ENCODE peak calls at places on chromosomes 11 and 22, in eight cellular contexts. One of them, this sample, is unnamed.

GRCh38 chr11:124538019-124538418 is 5.4 kb downstream of the OR8B12 start:
- DNase-seq in body of pancreas: no peak
- DNase-seq in SJSA1: no peak
- DNase-seq in PC-9: peak; percentile 42
- DNase-seq in cardiac muscle cell: no peak
- DNase-seq in A549: peak; percentile 26
- DNase-seq in colonic mucosa: no peak
- DNase-seq in psoas muscle: no peak
- DNase-seq in this sample: no peak

GRCh38 chr22:49995059-49995412 is 17.5 kb downstream of the IL17REL start:
- DNase-seq in SJSA1: no peak
- DNase-seq in psoas muscle: no peak
- DNase-seq in A549: no peak
- DNase-seq in cardiac muscle cell: no peak
- DNase-seq in colonic mucosa: no peak
- DNase-seq in PC-9: no peak
- DNase-seq in body of pancreas: no peak
- DNase-seq in this sample: no peak

GRCh38 chr11:35954205-35954604 is 10.3 kb downstream of the LDLRAD3 start:
- DNase-seq in colonic mucosa: no peak
- DNase-seq in A549: no peak
- DNase-seq in body of pancreas: no peak
- DNase-seq in psoas muscle: no peak
- DNase-seq in cardiac muscle cell: no peak
- DNase-seq in SJSA1: no peak
- DNase-seq in PC-9: no peak
- DNase-seq in this sample: no peak

GRCh38 chr11:102237096-102237735 is 80.1 kb upstream of the BIRC3 start:
- DNase-seq in body of pancreas: no peak
- DNase-seq in cardiac muscle cell: no peak
- DNase-seq in SJSA1: no peak
- DNase-seq in psoas muscle: no peak
- DNase-seq in colonic mucosa: no peak
- DNase-seq in A549: no peak
- DNase-seq in PC-9: no peak
- DNase-seq in this sample: peak; percentile 21

GRCh38 chr11:36292311-36292722 is 3.1 kb upstream of the COMMD9 start:
- DNase-seq in A549: peak; percentile 35
- DNase-seq in SJSA1: peak; percentile 60
- DNase-seq in psoas muscle: no peak
- DNase-seq in PC-9: no peak
- DNase-seq in colonic mucosa: no peak
- DNase-seq in body of pancreas: no peak
- DNase-seq in cardiac muscle cell: no peak
- DNase-seq in this sample: no peak

GRCh38 chr11:44255406-44256071 is 54.4 kb downstream of the ALX4 start:
- DNase-seq in colonic mucosa: no peak
- DNase-seq in psoas muscle: no peak
- DNase-seq in SJSA1: no peak
- DNase-seq in cardiac muscle cell: no peak
- DNase-seq in PC-9: no peak
- DNase-seq in body of pancreas: no peak
- DNase-seq in A549: no peak
- DNase-seq in this sample: peak; percentile 41

GRCh38 chr11:66727282-66727882 is 1.6 kb downstream of the SPTBN2 start:
- DNase-seq in psoas muscle: peak; percentile 39
- DNase-seq in body of pancreas: peak; percentile 30
- DNase-seq in SJSA1: peak; percentile 42
- DNase-seq in PC-9: no peak
- DNase-seq in colonic mucosa: no peak
- DNase-seq in cardiac muscle cell: peak; percentile 45
- DNase-seq in A549: peak; percentile 23
- DNase-seq in this sample: no peak

GRCh38 chr11:118462178-118462577 is 25.9 kb downstream of the KMT2A start:
- DNase-seq in colonic mucosa: no peak
- DNase-seq in psoas muscle: no peak
- DNase-seq in SJSA1: no peak
- DNase-seq in PC-9: no peak
- DNase-seq in body of pancreas: no peak
- DNase-seq in A549: no peak
- DNase-seq in cardiac muscle cell: no peak
- DNase-seq in this sample: no peak

GRCh38 chr11:59614277-59615131 is 1.1 kb downstream of the OSBP start:
- DNase-seq in A549: peak; percentile 10
- DNase-seq in SJSA1: peak; percentile 35
- DNase-seq in body of pancreas: no peak
- DNase-seq in colonic mucosa: no peak
- DNase-seq in cardiac muscle cell: no peak
- DNase-seq in psoas muscle: no peak
- DNase-seq in PC-9: no peak
- DNase-seq in this sample: peak; percentile 6

GRCh38 chr11:77377734-77378133 is 76.2 kb upstream of the GDPD4 start:
- DNase-seq in body of pancreas: no peak
- DNase-seq in colonic mucosa: no peak
- DNase-seq in PC-9: no peak
- DNase-seq in cardiac muscle cell: no peak
- DNase-seq in psoas muscle: no peak
- DNase-seq in A549: no peak
- DNase-seq in SJSA1: no peak
- DNase-seq in this sample: no peak

GRCh38 chr11:75562048-75562835 is at the start of gene SERPINH1:
- DNase-seq in colonic mucosa: peak; percentile 90
- DNase-seq in cardiac muscle cell: peak; percentile 91
- DNase-seq in body of pancreas: peak; percentile 84
- DNase-seq in psoas muscle: peak; percentile 88
- DNase-seq in PC-9: peak; percentile 79
- DNase-seq in SJSA1: peak; percentile 63
- DNase-seq in A549: peak; percentile 89
- DNase-seq in this sample: peak; percentile 75

GRCh38 chr11:77201991-77202841 is 74.2 kb downstream of the MYO7A start:
- DNase-seq in colonic mucosa: no peak
- DNase-seq in A549: no peak
- DNase-seq in psoas muscle: no peak
- DNase-seq in PC-9: no peak
- DNase-seq in cardiac muscle cell: no peak
- DNase-seq in body of pancreas: no peak
- DNase-seq in SJSA1: no peak
- DNase-seq in this sample: no peak

GRCh38 chr11:102473543-102473942 is 21.0 kb upstream of the TMEM123 start:
- DNase-seq in colonic mucosa: peak; percentile 93
- DNase-seq in cardiac muscle cell: no peak
- DNase-seq in A549: no peak
- DNase-seq in psoas muscle: no peak
- DNase-seq in PC-9: no peak
- DNase-seq in SJSA1: no peak
- DNase-seq in body of pancreas: no peak
- DNase-seq in this sample: no peak

GRCh38 chr22:30302810-30303138 is 13.5 kb upstream of the CASTOR1 start:
- DNase-seq in cardiac muscle cell: no peak
- DNase-seq in psoas muscle: no peak
- DNase-seq in PC-9: no peak
- DNase-seq in body of pancreas: no peak
- DNase-seq in colonic mucosa: no peak
- DNase-seq in SJSA1: no peak
- DNase-seq in A549: no peak
- DNase-seq in this sample: no peak

GRCh38 chr11:115926601-115927000 is 422.4 kb upstream of the CADM1 start:
- DNase-seq in body of pancreas: no peak
- DNase-seq in cardiac muscle cell: no peak
- DNase-seq in SJSA1: no peak
- DNase-seq in psoas muscle: no peak
- DNase-seq in PC-9: no peak
- DNase-seq in A549: no peak
- DNase-seq in colonic mucosa: no peak
- DNase-seq in this sample: no peak

GRCh38 chr11:118610773-118611432 is 3.5 kb downstream of the PHLDB1 start:
- DNase-seq in SJSA1: no peak
- DNase-seq in cardiac muscle cell: peak; percentile 86
- DNase-seq in psoas muscle: peak; percentile 81
- DNase-seq in body of pancreas: peak; percentile 89
- DNase-seq in PC-9: no peak
- DNase-seq in colonic mucosa: peak; percentile 87
- DNase-seq in A549: peak; percentile 63
- DNase-seq in this sample: no peak

GRCh38 chr22:27718186-27719032 is 83.1 kb downstream of the MN1 start:
- DNase-seq in colonic mucosa: peak; percentile 56
- DNase-seq in cardiac muscle cell: peak; percentile 28
- DNase-seq in body of pancreas: peak; percentile 13
- DNase-seq in A549: peak; percentile 95
- DNase-seq in SJSA1: peak; percentile 93
- DNase-seq in psoas muscle: peak; percentile 84
- DNase-seq in PC-9: peak; percentile 87
- DNase-seq in this sample: peak; percentile 95
- H3K27ac ChIP-seq in colonic mucosa: no peak overlapping the region
- H3K27ac ChIP-seq in cardiac muscle cell: no peak overlapping the region
- H3K27ac ChIP-seq in body of pancreas: peak overlapping the region; percentile 42
- H3K27ac ChIP-seq in A549: peak overlapping the region; percentile 92
- H3K27ac ChIP-seq in SJSA1: peak overlapping the region; percentile 89
- H3K27ac ChIP-seq in psoas muscle: peak overlapping the region; percentile 81
- H3K27ac ChIP-seq in PC-9: peak overlapping the region; percentile 65
- H3K27ac ChIP-seq in this sample: peak overlapping the region; percentile 93

DNA sequence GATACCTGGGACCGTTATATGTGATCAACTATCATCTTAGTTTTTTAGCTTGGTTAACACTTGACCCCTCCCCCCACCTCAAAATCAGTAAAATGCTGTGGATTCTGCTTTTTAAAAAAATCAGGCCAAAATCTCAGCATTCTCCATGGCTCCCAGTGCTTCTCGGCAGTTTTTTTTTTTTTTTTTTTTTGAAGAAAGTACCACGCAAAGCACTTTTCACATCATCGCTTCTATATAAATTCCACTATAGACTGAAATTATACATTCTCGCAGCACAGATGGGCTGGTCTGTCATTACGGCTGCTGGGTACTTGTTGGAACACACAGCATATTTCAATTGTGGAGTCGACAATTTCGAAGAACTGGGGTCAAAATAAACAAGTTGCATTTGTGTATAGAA is 67.7 kb upstream of the PPARA start:
- DNase-seq in A549: no peak
- DNase-seq in SJSA1: peak; percentile 73
- DNase-seq in cardiac muscle cell: no peak
- DNase-seq in psoas muscle: no peak
- DNase-seq in colonic mucosa: no peak
- DNase-seq in body of pancreas: no peak
- DNase-seq in PC-9: no peak
- DNase-seq in this sample: no peak
- H3K4me1 ChIP-seq in A549: peaks cover 68% of the 10 kb centered on the region
- H3K4me1 ChIP-seq in SJSA1: peaks cover 72% of the 10 kb centered on the region
- H3K4me1 ChIP-seq in cardiac muscle cell: no peaks in the 10 kb centered on the region
- H3K4me1 ChIP-seq in psoas muscle: peaks cover 79% of the 10 kb centered on the region
- H3K4me1 ChIP-seq in colonic mucosa: peaks cover 43% of the 10 kb centered on the region
- H3K4me1 ChIP-seq in body of pancreas: peaks cover 97% of the 10 kb centered on the region
- H3K4me1 ChIP-seq in PC-9: peaks cover 32% of the 10 kb centered on the region
- H3K4me1 ChIP-seq in this sample: peaks cover 42% of the 10 kb centered on the region

DNA sequence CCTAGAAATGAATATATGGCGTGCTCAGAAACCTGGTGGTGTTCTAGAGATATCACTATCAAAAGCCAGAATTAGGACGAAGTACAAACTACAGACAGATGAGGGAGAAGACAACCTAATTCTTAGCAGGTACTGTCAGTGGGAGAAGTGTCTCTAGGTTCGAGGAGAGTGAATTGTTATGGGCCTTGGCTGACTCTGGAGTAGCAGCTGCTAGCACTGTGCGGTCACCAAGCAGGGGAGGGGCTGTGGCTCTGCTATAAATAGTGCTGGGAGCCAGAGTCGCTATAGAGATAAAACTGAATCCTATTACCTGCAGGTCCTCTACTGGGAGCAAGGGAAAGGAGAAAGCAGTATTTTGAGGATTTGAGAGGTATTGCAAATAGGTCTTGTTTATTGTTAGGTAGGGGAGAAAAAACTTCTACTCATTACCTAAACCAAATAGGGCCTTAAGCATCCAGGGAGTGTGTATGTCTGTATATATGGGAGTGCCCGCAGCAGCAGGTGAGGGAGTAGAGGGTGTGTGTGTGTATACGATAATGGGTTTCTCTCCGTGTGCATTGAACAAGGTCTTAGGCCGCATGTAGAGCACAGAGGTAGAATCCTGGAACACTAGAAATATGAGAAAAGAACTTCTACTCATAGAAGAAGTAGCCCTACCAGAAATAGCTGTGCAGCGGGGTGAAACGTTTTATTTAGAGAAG is 2.2 kb downstream of the MADD start:
- DNase-seq in A549: no peak
- DNase-seq in colonic mucosa: peak; percentile 51
- DNase-seq in PC-9: peak; percentile 25
- DNase-seq in body of pancreas: peak; percentile 53
- DNase-seq in SJSA1: no peak
- DNase-seq in cardiac muscle cell: peak; percentile 83
- DNase-seq in psoas muscle: peak; percentile 35
- DNase-seq in this sample: no peak
- H3K27ac ChIP-seq in A549: no peak overlapping the region
- H3K27ac ChIP-seq in colonic mucosa: no peak overlapping the region
- H3K27ac ChIP-seq in PC-9: no peak overlapping the region
- H3K27ac ChIP-seq in body of pancreas: peak overlapping the region; percentile 93
- H3K27ac ChIP-seq in SJSA1: no peak overlapping the region
- H3K27ac ChIP-seq in cardiac muscle cell: peak overlapping the region; percentile 64
- H3K27ac ChIP-seq in psoas muscle: peak overlapping the region; percentile 96
- H3K27ac ChIP-seq in this sample: no peak overlapping the region

GRCh38 chr11:14655435-14655834 is 11.8 kb downstream of the PDE3B start:
- DNase-seq in colonic mucosa: no peak
- DNase-seq in SJSA1: no peak
- DNase-seq in body of pancreas: no peak
- DNase-seq in psoas muscle: no peak
- DNase-seq in PC-9: no peak
- DNase-seq in cardiac muscle cell: no peak
- DNase-seq in A549: no peak
- DNase-seq in this sample: no peak

GRCh38 chr11:14653090-14653489 is 9.5 kb downstream of the PDE3B start:
- DNase-seq in psoas muscle: no peak
- DNase-seq in SJSA1: no peak
- DNase-seq in colonic mucosa: no peak
- DNase-seq in PC-9: no peak
- DNase-seq in body of pancreas: no peak
- DNase-seq in A549: no peak
- DNase-seq in cardiac muscle cell: no peak
- DNase-seq in this sample: no peak

GRCh38 chr11:14645985-14646900 is 2.6 kb downstream of the PDE3B start:
- DNase-seq in psoas muscle: no peak
- DNase-seq in PC-9: no peak
- DNase-seq in body of pancreas: no peak
- DNase-seq in colonic mucosa: no peak
- DNase-seq in A549: no peak
- DNase-seq in SJSA1: no peak
- DNase-seq in cardiac muscle cell: no peak
- DNase-seq in this sample: no peak

GRCh38 chr11:14645247-14645912 is 1.8 kb downstream of the PDE3B start:
- DNase-seq in SJSA1: peak; percentile 21
- DNase-seq in psoas muscle: no peak
- DNase-seq in A549: no peak
- DNase-seq in colonic mucosa: no peak
- DNase-seq in PC-9: no peak
- DNase-seq in body of pancreas: no peak
- DNase-seq in cardiac muscle cell: no peak
- DNase-seq in this sample: peak; percentile 13

DNA sequence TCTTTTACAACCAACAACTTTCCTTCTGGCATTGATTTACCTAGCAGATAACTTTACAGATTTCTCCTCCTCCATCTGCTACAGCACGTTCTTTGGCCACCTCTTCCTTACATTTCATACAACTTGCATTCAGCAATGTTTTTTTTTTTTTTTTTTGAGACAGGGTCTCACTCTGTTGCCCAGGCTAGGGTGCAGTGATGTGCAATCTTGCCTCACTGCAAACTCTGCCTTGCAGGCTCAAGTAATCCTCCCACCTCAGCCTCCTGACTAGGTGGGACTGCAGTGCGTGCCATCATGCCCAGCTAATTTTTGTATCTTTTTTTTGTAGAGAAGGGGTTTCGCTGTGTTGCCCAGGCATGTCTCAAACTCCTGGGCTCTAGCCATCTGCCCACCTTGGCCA is 6.5 kb downstream of the PDE3B start:
- DNase-seq in body of pancreas: no peak
- DNase-seq in A549: no peak
- DNase-seq in PC-9: no peak
- DNase-seq in SJSA1: no peak
- DNase-seq in colonic mucosa: no peak
- DNase-seq in cardiac muscle cell: no peak
- DNase-seq in psoas muscle: no peak
- DNase-seq in this sample: no peak
- H3K4me1 ChIP-seq in body of pancreas: peaks cover 7% of the 10 kb centered on the region
- H3K4me1 ChIP-seq in A549: peaks cover 11% of the 10 kb centered on the region
- H3K4me1 ChIP-seq in PC-9: no peaks in the 10 kb centered on the region
- H3K4me1 ChIP-seq in SJSA1: peaks cover 3% of the 10 kb centered on the region
- H3K4me1 ChIP-seq in colonic mucosa: no peaks in the 10 kb centered on the region
- H3K4me1 ChIP-seq in cardiac muscle cell: peaks cover 11% of the 10 kb centered on the region
- H3K4me1 ChIP-seq in psoas muscle: no peaks in the 10 kb centered on the region
- H3K4me1 ChIP-seq in this sample: no peaks in the 10 kb centered on the region

This sample was measured in foreskin keratinocyte.